ENCODE peak calls at places on chromosomes 4 and X, in nine cellular contexts. A is foreskin keratinocyte; U is CD8-positive, alpha-beta memory T cell; P is OCI-LY7; Y is PC-3; L is GM23248; E is substantia nigra; G is Panc1; K is GM12878. M is an unnamed sample.

GRCh38 chrX:77788050-77788449 is 2.0 kb upstream of the ATRX start:
- DNase-seq in P (peak; percentile 1), L (no peak), U (peak; percentile 59), G (no peak), Y (no peak), A (no peak), E (no peak), K (no peak), M (no peak)

GRCh38 chr4:7120341-7120740 is 52.5 kb upstream of the GRPEL1 start:
- DNase-seq in P (no peak), E (no peak), L (peak; percentile 32), G (no peak), U (no peak), A (no peak), K (no peak), Y (peak; percentile 17), M (no peak)

GRCh38 chr4:123813901-123814300 is 417.3 kb downstream of the SPRY1 start:
- DNase-seq in K (no peak), U (no peak), Y (no peak), L (no peak), E (no peak), A (no peak), G (no peak), P (no peak), M (no peak)

GRCh38 chr4:71689822-71690221 is 94.1 kb downstream of the GC start:
- DNase-seq in E (no peak), Y (no peak), A (no peak), K (no peak), L (no peak), U (no peak), G (no peak), P (no peak), M (no peak)

GRCh38 chr4:182968917-182969650 is 51.9 kb upstream of the DCTD start:
- DNase-seq in U (no peak), P (no peak), E (no peak), Y (no peak), L (no peak), A (no peak), G (no peak), K (no peak), M (no peak)

GRCh38 chrX:120087289-120088017 is 10.0 kb upstream of the RHOXF2B start:
- DNase-seq in G (no peak), P (no peak), E (no peak), Y (no peak), U (no peak), L (no peak), K (no peak), A (no peak), M (no peak)

GRCh38 chr4:6951880-6952381 is 42.3 kb downstream of the TBC1D14 start:
- DNase-seq in G (no peak), A (no peak), L (no peak), P (no peak), U (no peak), E (no peak), Y (no peak), K (no peak), M (no peak)

GRCh38 chr4:36237366-36238353 is 6.7 kb downstream of the ARAP2 start:
- DNase-seq in P (no peak), U (no peak), A (no peak), Y (no peak), G (no peak), E (no peak), K (no peak), L (no peak), M (no peak)

GRCh38 chr4:89197920-89198319 is 86.6 kb downstream of the TIGD2 start:
- DNase-seq in K (no peak), P (no peak), U (no peak), L (no peak), E (no peak), A (no peak), G (no peak), Y (no peak), M (no peak)

GRCh38 chr4:72987741-72988729 is 81.5 kb downstream of the COX18 start:
- DNase-seq in U (no peak), A (no peak), G (no peak), E (no peak), L (peak; percentile 33), Y (peak; percentile 17), K (no peak), P (no peak), M (no peak)

GRCh38 chr4:75598390-75598789 is 31.9 kb downstream of the CDKL2 start:
- DNase-seq in P (no peak), E (no peak), Y (peak; percentile 8), A (peak; percentile 30), L (peak; percentile 58), U (no peak), G (no peak), K (no peak), M (no peak)

GRCh38 chrX:29299689-29300088 is 712.4 kb downstream of the IL1RAPL1 start:
- DNase-seq in U (no peak), E (no peak), P (no peak), L (no peak), Y (peak; percentile 50), G (no peak), K (no peak), A (peak; percentile 34), M (peak; percentile 10)

GRCh38 chr4:86837651-86838050 is 11.5 kb downstream of the SLC10A6 start:
- DNase-seq in A (no peak), E (no peak), K (no peak), Y (no peak), U (no peak), G (no peak), P (no peak), L (no peak), M (no peak)

GRCh38 chrX:67607436-67607835 is 63.6 kb downstream of the AR start:
- DNase-seq in G (no peak), Y (no peak), U (no peak), P (no peak), A (no peak), K (no peak), E (no peak), L (peak; percentile 71), M (no peak)

GRCh38 chr4:30789219-30789671 is 69.1 kb downstream of the PCDH7 start:
- DNase-seq in Y (peak; percentile 35), A (no peak), G (no peak), U (no peak), P (no peak), L (no peak), E (no peak), K (no peak), M (no peak)

GRCh38 chrX:43940811-43941210 is 32.4 kb downstream of the NDP start:
- DNase-seq in K (no peak), U (no peak), G (no peak), Y (peak; percentile 68), P (no peak), A (peak; percentile 32), E (no peak), L (peak; percentile 70), M (no peak)

DNA sequence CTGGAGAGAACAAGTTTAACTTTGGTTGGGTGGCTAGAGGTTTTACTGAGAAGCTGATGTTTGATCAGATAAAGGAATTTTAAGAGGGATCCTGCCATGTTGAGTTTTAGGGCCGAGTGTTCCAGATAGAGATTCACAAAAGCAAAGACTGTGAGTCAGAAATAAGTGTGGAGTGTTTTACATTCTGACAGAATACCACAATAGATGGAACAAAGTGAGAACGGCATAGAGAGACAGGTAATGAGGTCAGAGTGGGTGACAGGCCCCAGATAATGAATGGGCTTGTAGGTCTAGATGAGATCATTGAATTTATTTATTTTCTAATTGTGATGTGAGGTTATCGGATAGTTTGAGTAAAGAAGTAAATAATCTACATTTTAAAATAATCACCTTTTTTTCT is 502.6 kb downstream of the EPHA5 start:
- DNase-seq in K (no peak), A (no peak), Y (no peak), L (no peak), E (no peak), U (no peak), G (no peak), P (no peak), M (no peak)
- H3K27ac ChIP-seq in K (no peak overlapping the region), A (no peak overlapping the region), Y (no peak overlapping the region), L (no peak overlapping the region), E (no peak overlapping the region), U (no peak overlapping the region), G (no peak overlapping the region), P (no peak overlapping the region), M (no peak overlapping the region)

GRCh38 chr4:38013461-38014366 is 53.5 kb downstream of the PTTG2 start:
- DNase-seq in G (peak; percentile 10), P (no peak), E (peak; percentile 29), K (no peak), L (peak; percentile 37), U (no peak), A (peak; percentile 26), Y (peak; percentile 62), M (no peak)
- H3K27ac ChIP-seq in G (no peak overlapping the region), P (no peak overlapping the region), E (no peak overlapping the region), K (no peak overlapping the region), L (no peak overlapping the region), U (no peak overlapping the region), A (no peak overlapping the region), Y (no peak overlapping the region), M (no peak overlapping the region)

DNA sequence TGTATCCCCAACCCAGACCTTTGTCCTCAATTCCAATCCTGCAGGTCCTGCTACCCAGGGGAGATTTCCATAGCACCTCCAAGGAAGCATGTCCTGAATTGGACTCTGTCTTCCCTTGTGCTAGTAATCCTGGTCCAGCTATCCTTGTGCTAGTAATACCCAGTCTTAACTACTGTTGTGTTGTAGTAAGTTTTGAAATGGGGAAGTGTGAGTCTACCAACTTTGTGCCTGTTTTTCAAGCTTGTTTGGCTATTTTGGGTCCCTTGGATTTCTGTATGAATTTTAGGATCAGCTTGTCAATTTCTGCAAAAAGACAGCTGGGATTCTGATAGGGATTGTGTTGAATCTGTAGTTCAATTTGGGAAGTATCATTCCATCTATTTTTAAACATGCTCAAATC is 51.4 kb downstream of the CD99L2 start:
- DNase-seq in L (no peak), A (no peak), G (no peak), P (no peak), Y (no peak), E (no peak), K (no peak), U (no peak), M (no peak)
- H3K27ac ChIP-seq in L (no peak overlapping the region), A (no peak overlapping the region), G (peak overlapping the region; percentile 84), P (no peak overlapping the region), Y (no peak overlapping the region), E (no peak overlapping the region), K (no peak overlapping the region), U (no peak overlapping the region), M (peak overlapping the region; percentile 92)

GRCh38 chr4:5504486-5504885 is 203.9 kb downstream of the EVC2 start:
- DNase-seq in Y (no peak), P (no peak), K (no peak), E (no peak), U (no peak), G (no peak), A (peak; percentile 88), L (no peak), M (peak; percentile 58)

GRCh38 chr4:5503295-5503694 is 205.1 kb downstream of the EVC2 start:
- DNase-seq in P (no peak), L (no peak), G (no peak), K (no peak), Y (no peak), U (no peak), E (no peak), A (no peak), M (no peak)

GRCh38 chr4:5497489-5497888 is 210.9 kb downstream of the EVC2 start:
- DNase-seq in Y (no peak), L (no peak), U (no peak), P (no peak), A (no peak), E (no peak), K (no peak), G (no peak), M (no peak)

DNA sequence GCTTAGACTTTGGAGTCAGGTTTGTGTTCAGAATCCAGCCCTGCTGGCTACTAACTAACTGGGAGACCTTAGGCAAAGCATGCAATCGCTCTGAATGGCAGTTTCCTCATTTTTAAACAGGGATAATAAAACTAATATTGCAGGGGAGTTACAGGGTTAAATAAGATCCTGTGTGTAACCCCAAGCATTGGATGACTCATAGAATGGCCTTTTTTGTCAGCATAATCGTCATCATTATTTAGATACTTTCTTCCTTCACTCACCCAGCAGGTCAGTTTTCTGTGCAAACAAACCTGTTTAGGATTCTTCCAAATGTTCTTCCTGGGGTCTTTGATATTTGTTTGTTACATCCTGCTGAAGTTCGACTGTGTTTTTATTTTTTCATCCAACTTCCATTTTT is 208.2 kb downstream of the EVC2 start:
- DNase-seq in Y (peak; percentile 67), K (no peak), A (peak; percentile 43), G (no peak), E (no peak), U (no peak), P (no peak), L (peak; percentile 54), M (peak; percentile 1)
- H3K27ac ChIP-seq in Y (peak overlapping the region; percentile 8), K (no peak overlapping the region), A (no peak overlapping the region), G (no peak overlapping the region), E (no peak overlapping the region), U (no peak overlapping the region), P (no peak overlapping the region), L (no peak overlapping the region), M (no peak overlapping the region)

M was measured in epithelial cell of prostate.